ENCODE peak calls at places on chromosomes 5 and 9, in five cellular contexts. S, C, X, F and G are unnamed samples.

GRCh38 chr9:129491486-129491855 is 129.4 kb downstream of the C9orf50 start:
- DNase-seq in X (no peak), C (no peak), S (peak), F (peak), G (no peak)

GRCh38 chr9:37876376-37876775 is 27.6 kb downstream of the SLC25A51 start:
- DNase-seq in F (no peak), S (no peak), C (no peak), X (no peak), G (no peak)

GRCh38 chr5:63919763-63920478 is 42.3 kb downstream of the HTR1A start:
- DNase-seq in F (no peak), X (no peak), C (no peak), S (no peak), G (no peak)

GRCh38 chr5:74772359-74772758 is 5.3 kb downstream of the NSA2 start:
- DNase-seq in F (no peak), C (no peak), X (no peak), S (no peak), G (no peak)

GRCh38 chr5:137155621-137156020 is 343.5 kb downstream of the SPOCK1 start:
- DNase-seq in X (no peak), S (no peak), F (no peak), C (peak), G (no peak)

GRCh38 chr9:112049834-112050516 is 125.1 kb downstream of the SUSD1 start:
- DNase-seq in S (no peak), X (no peak), F (no peak), C (no peak), G (no peak)

GRCh38 chr5:16382047-16382446 is 83.6 kb downstream of the ZNF622 start:
- DNase-seq in S (no peak), X (no peak), F (no peak), C (no peak), G (no peak)

GRCh38 chr9:130053109-130053503 is 600 bp upstream of the GPR107 start:
- DNase-seq in X (no peak), F (no peak), C (no peak), S (no peak), G (no peak)

GRCh38 chr5:139117342-139117884 is 80.8 kb downstream of the SIL1 start:
- DNase-seq in F (no peak), X (no peak), S (no peak), C (no peak), G (no peak)

GRCh38 chr9:127980056-127980705 is 608 bp downstream of the EEIG1 start:
- DNase-seq in F (peak), S (peak), X (peak), C (no peak), G (peak)

GRCh38 chr5:136192526-136193395 is at the start of gene SMIM32:
- DNase-seq in S (no peak), F (no peak), C (no peak), X (no peak), G (no peak)

GRCh38 chr5:80809451-80809850 is 150.7 kb upstream of the RASGRF2 start:
- DNase-seq in F (no peak), C (no peak), X (no peak), S (no peak), G (no peak)

GRCh38 chr9:125429476-125430160 is 168.0 kb downstream of the GAPVD1 start:
- DNase-seq in F (no peak), S (no peak), C (no peak), X (no peak), G (no peak)

GRCh38 chr9:78954286-78954685 is 617.5 kb upstream of the TLE4 start:
- DNase-seq in C (no peak), S (no peak), F (no peak), X (no peak), G (no peak)

DNA sequence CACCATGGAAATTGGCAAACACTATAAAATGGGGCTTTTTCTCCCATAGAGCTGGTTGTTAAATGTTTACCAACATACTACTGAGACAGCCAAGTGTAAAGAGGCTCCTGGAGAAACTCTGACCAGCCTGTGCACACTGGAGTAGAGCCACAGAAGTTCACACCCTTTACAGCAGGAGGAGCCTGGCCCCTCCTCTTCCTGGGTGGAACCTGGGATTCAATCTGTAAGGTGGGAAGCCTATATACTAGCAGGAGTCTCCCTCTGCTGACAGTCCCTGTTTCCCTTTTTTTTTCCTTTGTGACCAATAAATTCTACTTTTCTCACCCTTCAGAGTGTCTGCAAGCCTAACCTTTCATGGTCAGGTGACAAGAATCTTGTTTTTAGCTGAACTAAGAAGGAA is 10.4 kb upstream of the SLC30A5 start:
- DNase-seq in X (no peak), C (no peak), F (no peak), S (no peak), G (no peak)
- TF ChIP-seq CTCF in X (no peak), C (no peak), F (no peak), S (no peak), G (no peak)

GRCh38 chr9:121718063-121718462 is 66.6 kb downstream of the DAB2IP start:
- DNase-seq in X (no peak), C (peak), S (peak), F (peak), G (no peak)

GRCh38 chr9:121718501-121718900 is 67.1 kb downstream of the DAB2IP start:
- DNase-seq in S (no peak), X (no peak), F (no peak), C (no peak), G (no peak)

GRCh38 chr9:121721770-121722169 is 70.3 kb downstream of the DAB2IP start:
- DNase-seq in C (no peak), F (no peak), S (peak), X (no peak), G (no peak)

GRCh38 chr9:121720311-121720991 is 69.0 kb downstream of the DAB2IP start:
- DNase-seq in F (no peak), C (no peak), S (no peak), X (no peak), G (no peak)

GRCh38 chr9:121720992-121721350 is 69.5 kb downstream of the DAB2IP start:
- DNase-seq in F (no peak), X (no peak), C (no peak), S (no peak), G (no peak)
- TF ChIP-seq CTCF in F (no peak), X (no peak), C (no peak), S (no peak), G (no peak)

DNA sequence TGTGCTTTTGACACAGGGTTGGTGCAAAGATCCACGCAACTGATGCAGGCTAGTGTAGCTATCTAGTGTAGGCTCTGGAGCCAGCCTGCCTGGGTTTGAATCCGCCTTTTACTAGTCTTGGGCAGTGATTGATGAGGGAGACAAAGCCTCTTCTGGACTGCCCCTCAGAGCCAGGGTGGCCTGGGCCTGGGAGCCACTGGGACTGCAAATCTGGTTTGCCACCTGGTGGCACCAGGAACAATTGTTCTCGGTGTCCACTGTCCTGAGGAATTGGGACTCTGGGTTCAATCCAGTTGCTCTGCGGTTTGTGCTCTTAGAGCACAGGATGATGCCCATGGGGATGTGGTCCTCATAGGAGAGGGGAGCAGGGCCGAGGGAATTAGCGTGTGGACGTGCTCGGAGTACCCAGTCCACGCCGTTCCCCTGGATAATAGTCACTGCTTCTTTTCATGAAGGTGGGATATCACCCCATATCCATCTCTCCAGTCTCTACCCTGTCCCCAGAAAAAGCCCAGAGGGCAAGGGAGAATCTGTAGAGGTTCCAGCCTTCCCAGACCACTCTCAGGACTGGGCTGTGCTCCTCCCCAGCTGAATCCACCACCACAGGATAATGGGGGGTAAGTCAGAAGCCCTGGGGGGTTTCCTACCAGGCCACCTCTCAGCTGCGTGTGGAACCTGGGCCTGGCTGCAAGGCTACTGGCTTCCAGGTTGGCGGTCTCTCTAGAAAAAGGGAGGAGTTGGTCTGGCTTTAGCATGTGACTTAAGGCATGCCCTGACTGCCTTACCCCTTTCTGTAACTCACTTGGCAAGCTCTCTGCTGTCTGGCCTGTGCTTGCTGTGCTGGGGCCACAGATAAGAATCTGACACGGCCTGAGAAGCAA is 1.9 kb downstream of the B4GALT7 start:
- DNase-seq in F (no peak), X (no peak), S (no peak), C (peak), G (no peak)
- TF ChIP-seq CTCF in F (no peak), X (no peak), S (no peak), C (no peak), G (no peak)

GRCh38 chr9:9003184-9003583 is 1203.6 kb upstream of the DMAC1 start:
- DNase-seq in S (no peak), C (peak), F (no peak), X (no peak), G (no peak)
- TF ChIP-seq CTCF in S (no peak), C (no peak), F (no peak), X (no peak), G (no peak)